ENCODE peak calls at places on chromosomes 16 and 17, in eight cellular contexts. E is fibroblast of lung; Y is NCI-H345; J is NCI-H446; W is stimulated activated CD8-positive, alpha-beta memory T cell treated with anti-CD3 and anti-CD28 coated beads, Interleukin-15, amount 100 ng/mL, for 4 hours; K is renal cortical epithelial cell; D is T-helper 17 cell; X is upper lobe of right lung. Q is an unnamed sample.

GRCh38 chr17:35731932-35732805 is 730 bp downstream of the RASL10B start:
- DNase-seq in E (no peak), Y (no peak), J (no peak), W (no peak), K (no peak), D (no peak), X (no peak), Q (no peak)

GRCh38 chr17:41212524-41213169 is 13.8 kb upstream of the KRTAP9-2 start:
- DNase-seq in E (no peak), Y (peak), J (no peak), W (no peak), K (no peak), D (no peak), X (no peak), Q (no peak)

GRCh38 chr16:16988963-16989362 is 481.8 kb downstream of the XYLT1 start:
- DNase-seq in E (no peak), Y (no peak), J (no peak), W (no peak), K (no peak), D (no peak), X (no peak), Q (no peak)

GRCh38 chr16:70523013-70523620 is at the start of gene COG4:
- DNase-seq in E (peak), Y (peak), J (peak), W (peak), K (peak), D (peak), X (peak), Q (peak)

GRCh38 chr16:71348262-71349085 is 10.0 kb upstream of the CALB2 start:
- DNase-seq in E (no peak), Y (no peak), J (no peak), W (no peak), K (no peak), D (no peak), X (no peak), Q (no peak)

GRCh38 chr17:1693339-1693738 is 8.7 kb upstream of the PRPF8 start:
- DNase-seq in E (peak), Y (no peak), J (no peak), W (no peak), K (no peak), D (no peak), X (no peak), Q (no peak)

GRCh38 chr17:57067162-57067561 is 17.9 kb upstream of the AKAP1 start:
- DNase-seq in E (no peak), Y (no peak), J (no peak), W (no peak), K (no peak), D (no peak), X (no peak), Q (no peak)

GRCh38 chr17:40895106-40895730 is 10.2 kb upstream of the KRT20 start:
- DNase-seq in E (no peak), Y (no peak), J (no peak), W (no peak), K (no peak), D (no peak), X (no peak), Q (no peak)

GRCh38 chr17:41977991-41978390 is 11.4 kb downstream of the CNP start:
- DNase-seq in E (no peak), Y (no peak), J (no peak), W (no peak), K (no peak), D (no peak), X (no peak), Q (no peak)

GRCh38 chr17:66449418-66449977 is 147.1 kb downstream of the PRKCA start:
- DNase-seq in E (no peak), Y (no peak), J (no peak), W (no peak), K (no peak), D (no peak), X (no peak), Q (no peak)

GRCh38 chr17:80773243-80773991 is 218.2 kb upstream of the CHMP6 start:
- DNase-seq in E (peak), Y (peak), J (peak), W (no peak), K (no peak), D (no peak), X (no peak), Q (peak)

GRCh38 chr16:23079683-23080221 is 69.5 kb downstream of the USP31 start:
- DNase-seq in E (no peak), Y (peak), J (no peak), W (no peak), K (no peak), D (no peak), X (no peak), Q (no peak)

GRCh38 chr16:29729116-29729521 is 16.7 kb downstream of the C16orf54 start:
- DNase-seq in E (peak), Y (peak), J (peak), W (no peak), K (peak), D (no peak), X (peak), Q (peak)

GRCh38 chr16:4944333-4945281 is 7.7 kb upstream of the PPL start:
- DNase-seq in E (peak), Y (peak), J (peak), W (no peak), K (peak), D (no peak), X (peak), Q (peak)